ENCODE peak calls at places on chromosomes 6 and 20, in five cellular contexts. E is cardiac muscle cell; Z is activated CD8-positive, alpha-beta memory T cell treated with anti-CD3 and anti-CD28 coated beads for 4 hours; F is stimulated activated naive CD8-positive, alpha-beta T cell treated with anti-CD3 and anti-CD28 coated beads, Interleukin-15, amount 100 ng/mL, for 72 hours; A is effector CD4-positive, alpha-beta T cell. L is an unnamed sample.

GRCh38 chr20:2245637-2246036 is 50.2 kb upstream of the TGM3 start:
- DNase-seq in E (no peak), Z (no peak), F (no peak), A (no peak), L (no peak)

GRCh38 chr6:71721642-71722041 is 164.7 kb upstream of the RIMS1 start:
- DNase-seq in E (peak; percentile 11), Z (no peak), F (no peak), A (no peak), L (no peak)

GRCh38 chr6:25402125-25402524 is 123.0 kb downstream of the CARMIL1 start:
- DNase-seq in E (no peak), Z (no peak), F (no peak), A (no peak), L (no peak)

GRCh38 chr20:57393321-57394086 is 2.3 kb downstream of the RBM38 start:
- DNase-seq in E (no peak), Z (no peak), F (no peak), A (no peak), L (no peak)

GRCh38 chr6:97406633-97407032 is 123.6 kb upstream of the MMS22L start:
- DNase-seq in E (no peak), Z (no peak), F (no peak), A (no peak), L (no peak)

GRCh38 chr6:160161647-160161986 is 40.0 kb downstream of the SLC22A1 start:
- DNase-seq in E (no peak), Z (no peak), F (no peak), A (no peak), L (no peak)

GRCh38 chr6:64477311-64477850 is 841.8 kb downstream of the PHF3 start:
- DNase-seq in E (no peak), Z (no peak), F (no peak), A (no peak), L (no peak)

GRCh38 chr20:1312904-1313235 is 16.1 kb downstream of the SDCBP2 start:
- DNase-seq in E (no peak), Z (no peak), F (no peak), A (no peak), L (no peak)

GRCh38 chr6:114195736-114196403 is 147.0 kb downstream of the HS3ST5 start:
- DNase-seq in E (no peak), Z (no peak), F (no peak), A (no peak), L (no peak)

GRCh38 chr6:89375427-89375868 is 22.9 kb upstream of the UBE2J1 start:
- DNase-seq in E (no peak), Z (peak; percentile 27), F (peak; percentile 88), A (peak; percentile 37), L (peak; percentile 14)

GRCh38 chr6:37643851-37644672 is 53.6 kb downstream of the MDGA1 start:
- DNase-seq in E (peak; percentile 35), Z (no peak), F (no peak), A (no peak), L (no peak)

GRCh38 chr6:36378936-36379335 is 8.5 kb downstream of the ETV7 start:
- DNase-seq in E (no peak), Z (no peak), F (no peak), A (no peak), L (no peak)

GRCh38 chr6:2503816-2504494 is 246.8 kb downstream of the MYLK4 start:
- DNase-seq in E (peak; percentile 95), Z (no peak), F (no peak), A (no peak), L (no peak)

GRCh38 chr20:33789109-33789857 is 21.9 kb upstream of the CHMP4B start:
- DNase-seq in E (peak; percentile 96), Z (no peak), F (no peak), A (no peak), L (no peak)

GRCh38 chr6:168367285-168367720 is 47.7 kb upstream of the DACT2 start:
- DNase-seq in E (no peak), Z (no peak), F (no peak), A (no peak), L (no peak)

GRCh38 chr20:36861875-36862801 is 13.8 kb upstream of the TLDC2 start:
- DNase-seq in E (peak; percentile 78), Z (no peak), F (no peak), A (no peak), L (no peak)

GRCh38 chr6:4320860-4321259 is 185.5 kb upstream of the ECI2 start:
- DNase-seq in E (peak; percentile 86), Z (no peak), F (no peak), A (no peak), L (no peak)

GRCh38 chr20:11248691-11249178 is 574.9 kb upstream of the JAG1 start:
- DNase-seq in E (no peak), Z (no peak), F (no peak), A (no peak), L (no peak)

GRCh38 chr20:36606171-36607116 is 865 bp downstream of the RAB5IF start:
- DNase-seq in E (peak; percentile 46), Z (no peak), F (no peak), A (no peak), L (no peak)

GRCh38 chr6:116665464-116665863 is 3.1 kb downstream of the ZUP1 start:
- DNase-seq in E (no peak), Z (no peak), F (no peak), A (no peak), L (no peak)

GRCh38 chr6:41801380-41801779 is 13.9 kb downstream of the TOMM6 start:
- DNase-seq in E (peak; percentile 54), Z (no peak), F (no peak), A (no peak), L (no peak)

GRCh38 chr20:24620937-24621519 is 151.6 kb downstream of the SYNDIG1 start:
- DNase-seq in E (no peak), Z (no peak), F (no peak), A (no peak), L (no peak)

L was measured in activated T-helper 1 cell treated with anti-CD3 and anti-CD28 coated beads, Interleukin-2, amount 50 U/mL, for 16 hours.